ENCODE peak calls at places on chromosome 7, in nine cellular contexts. One of them, this sample, is unnamed.

GRCh38 chr7:135748770-135749169 is at the start of gene FAM180A:
- DNase-seq in stimulated activated CD4-positive, alpha-beta T cell treated with anti-CD3 and anti-CD28 coated beads, Interleukin-2, amount 100 ng/mL, for 24 hours: no peak
- DNase-seq in GM20000: no peak
- DNase-seq in BJ: peak
- DNase-seq in activated effector memory CD4-positive, alpha-beta T cell treated with Interleukin-2 at 50 U/mL for 16 hours: no peak
- DNase-seq in esophagus squamous epithelium: no peak
- DNase-seq in activated CD8-positive, alpha-beta memory T cell treated with anti-CD3 and anti-CD28 coated beads for 48 hours: no peak
- DNase-seq in EH: peak
- DNase-seq in OCI-M1: no peak
- DNase-seq in this sample: no peak

GRCh38 chr7:74505426-74506328 is 52.0 kb downstream of the GTF2IRD1 start:
- DNase-seq in stimulated activated CD4-positive, alpha-beta T cell treated with anti-CD3 and anti-CD28 coated beads, Interleukin-2, amount 100 ng/mL, for 24 hours: no peak
- DNase-seq in GM20000: no peak
- DNase-seq in BJ: no peak
- DNase-seq in activated effector memory CD4-positive, alpha-beta T cell treated with Interleukin-2 at 50 U/mL for 16 hours: no peak
- DNase-seq in esophagus squamous epithelium: no peak
- DNase-seq in activated CD8-positive, alpha-beta memory T cell treated with anti-CD3 and anti-CD28 coated beads for 48 hours: no peak
- DNase-seq in EH: no peak
- DNase-seq in OCI-M1: no peak
- DNase-seq in this sample: no peak

GRCh38 chr7:98079891-98080653 is 26.6 kb upstream of the LMTK2 start:
- DNase-seq in stimulated activated CD4-positive, alpha-beta T cell treated with anti-CD3 and anti-CD28 coated beads, Interleukin-2, amount 100 ng/mL, for 24 hours: no peak
- DNase-seq in GM20000: no peak
- DNase-seq in BJ: no peak
- DNase-seq in activated effector memory CD4-positive, alpha-beta T cell treated with Interleukin-2 at 50 U/mL for 16 hours: no peak
- DNase-seq in esophagus squamous epithelium: no peak
- DNase-seq in activated CD8-positive, alpha-beta memory T cell treated with anti-CD3 and anti-CD28 coated beads for 48 hours: no peak
- DNase-seq in EH: no peak
- DNase-seq in OCI-M1: peak
- DNase-seq in this sample: no peak

GRCh38 chr7:93029056-93029455 is 88.7 kb downstream of the SAMD9 start:
- DNase-seq in stimulated activated CD4-positive, alpha-beta T cell treated with anti-CD3 and anti-CD28 coated beads, Interleukin-2, amount 100 ng/mL, for 24 hours: no peak
- DNase-seq in GM20000: no peak
- DNase-seq in BJ: no peak
- DNase-seq in activated effector memory CD4-positive, alpha-beta T cell treated with Interleukin-2 at 50 U/mL for 16 hours: no peak
- DNase-seq in esophagus squamous epithelium: no peak
- DNase-seq in activated CD8-positive, alpha-beta memory T cell treated with anti-CD3 and anti-CD28 coated beads for 48 hours: no peak
- DNase-seq in EH: no peak
- DNase-seq in OCI-M1: no peak
- DNase-seq in this sample: peak

GRCh38 chr7:65955718-65956117 is 26.3 kb downstream of the GUSB start:
- DNase-seq in stimulated activated CD4-positive, alpha-beta T cell treated with anti-CD3 and anti-CD28 coated beads, Interleukin-2, amount 100 ng/mL, for 24 hours: no peak
- DNase-seq in GM20000: no peak
- DNase-seq in BJ: no peak
- DNase-seq in activated effector memory CD4-positive, alpha-beta T cell treated with Interleukin-2 at 50 U/mL for 16 hours: no peak
- DNase-seq in esophagus squamous epithelium: no peak
- DNase-seq in activated CD8-positive, alpha-beta memory T cell treated with anti-CD3 and anti-CD28 coated beads for 48 hours: no peak
- DNase-seq in EH: no peak
- DNase-seq in OCI-M1: no peak
- DNase-seq in this sample: no peak

GRCh38 chr7:101031082-101031481 is 11.2 kb downstream of the MUC17 start:
- DNase-seq in stimulated activated CD4-positive, alpha-beta T cell treated with anti-CD3 and anti-CD28 coated beads, Interleukin-2, amount 100 ng/mL, for 24 hours: no peak
- DNase-seq in GM20000: no peak
- DNase-seq in BJ: no peak
- DNase-seq in activated effector memory CD4-positive, alpha-beta T cell treated with Interleukin-2 at 50 U/mL for 16 hours: no peak
- DNase-seq in esophagus squamous epithelium: no peak
- DNase-seq in activated CD8-positive, alpha-beta memory T cell treated with anti-CD3 and anti-CD28 coated beads for 48 hours: no peak
- DNase-seq in EH: no peak
- DNase-seq in OCI-M1: no peak
- DNase-seq in this sample: no peak

GRCh38 chr7:73597978-73598782 is 19.8 kb upstream of the TBL2 start:
- DNase-seq in stimulated activated CD4-positive, alpha-beta T cell treated with anti-CD3 and anti-CD28 coated beads, Interleukin-2, amount 100 ng/mL, for 24 hours: no peak
- DNase-seq in GM20000: no peak
- DNase-seq in BJ: no peak
- DNase-seq in activated effector memory CD4-positive, alpha-beta T cell treated with Interleukin-2 at 50 U/mL for 16 hours: no peak
- DNase-seq in esophagus squamous epithelium: no peak
- DNase-seq in activated CD8-positive, alpha-beta memory T cell treated with anti-CD3 and anti-CD28 coated beads for 48 hours: no peak
- DNase-seq in EH: no peak
- DNase-seq in OCI-M1: no peak
- DNase-seq in this sample: no peak

GRCh38 chr7:100632951-100633717 is 8.2 kb downstream of the TFR2 start:
- DNase-seq in stimulated activated CD4-positive, alpha-beta T cell treated with anti-CD3 and anti-CD28 coated beads, Interleukin-2, amount 100 ng/mL, for 24 hours: peak
- DNase-seq in GM20000: peak
- DNase-seq in BJ: no peak
- DNase-seq in activated effector memory CD4-positive, alpha-beta T cell treated with Interleukin-2 at 50 U/mL for 16 hours: peak
- DNase-seq in esophagus squamous epithelium: no peak
- DNase-seq in activated CD8-positive, alpha-beta memory T cell treated with anti-CD3 and anti-CD28 coated beads for 48 hours: peak
- DNase-seq in EH: peak
- DNase-seq in OCI-M1: no peak
- DNase-seq in this sample: peak

GRCh38 chr7:30699706-30700495 is 17.6 kb upstream of the CRHR2 start:
- DNase-seq in stimulated activated CD4-positive, alpha-beta T cell treated with anti-CD3 and anti-CD28 coated beads, Interleukin-2, amount 100 ng/mL, for 24 hours: no peak
- DNase-seq in GM20000: no peak
- DNase-seq in BJ: no peak
- DNase-seq in activated effector memory CD4-positive, alpha-beta T cell treated with Interleukin-2 at 50 U/mL for 16 hours: no peak
- DNase-seq in esophagus squamous epithelium: no peak
- DNase-seq in activated CD8-positive, alpha-beta memory T cell treated with anti-CD3 and anti-CD28 coated beads for 48 hours: no peak
- DNase-seq in EH: no peak
- DNase-seq in OCI-M1: no peak
- DNase-seq in this sample: no peak

GRCh38 chr7:150362989-150363769 is 5.4 kb upstream of the REPIN1 start:
- DNase-seq in stimulated activated CD4-positive, alpha-beta T cell treated with anti-CD3 and anti-CD28 coated beads, Interleukin-2, amount 100 ng/mL, for 24 hours: no peak
- DNase-seq in GM20000: no peak
- DNase-seq in BJ: no peak
- DNase-seq in activated effector memory CD4-positive, alpha-beta T cell treated with Interleukin-2 at 50 U/mL for 16 hours: no peak
- DNase-seq in esophagus squamous epithelium: no peak
- DNase-seq in activated CD8-positive, alpha-beta memory T cell treated with anti-CD3 and anti-CD28 coated beads for 48 hours: no peak
- DNase-seq in EH: no peak
- DNase-seq in OCI-M1: no peak
- DNase-seq in this sample: no peak

GRCh38 chr7:80923211-80923612 is 4.4 kb upstream of the SEMA3C start:
- DNase-seq in stimulated activated CD4-positive, alpha-beta T cell treated with anti-CD3 and anti-CD28 coated beads, Interleukin-2, amount 100 ng/mL, for 24 hours: no peak
- DNase-seq in GM20000: no peak
- DNase-seq in BJ: no peak
- DNase-seq in activated effector memory CD4-positive, alpha-beta T cell treated with Interleukin-2 at 50 U/mL for 16 hours: no peak
- DNase-seq in esophagus squamous epithelium: no peak
- DNase-seq in activated CD8-positive, alpha-beta memory T cell treated with anti-CD3 and anti-CD28 coated beads for 48 hours: no peak
- DNase-seq in EH: no peak
- DNase-seq in OCI-M1: no peak
- DNase-seq in this sample: no peak

GRCh38 chr7:45978731-45979211 is 57.7 kb upstream of the IGFBP3 start:
- DNase-seq in stimulated activated CD4-positive, alpha-beta T cell treated with anti-CD3 and anti-CD28 coated beads, Interleukin-2, amount 100 ng/mL, for 24 hours: no peak
- DNase-seq in GM20000: no peak
- DNase-seq in BJ: no peak
- DNase-seq in activated effector memory CD4-positive, alpha-beta T cell treated with Interleukin-2 at 50 U/mL for 16 hours: no peak
- DNase-seq in esophagus squamous epithelium: no peak
- DNase-seq in activated CD8-positive, alpha-beta memory T cell treated with anti-CD3 and anti-CD28 coated beads for 48 hours: no peak
- DNase-seq in EH: peak
- DNase-seq in OCI-M1: no peak
- DNase-seq in this sample: no peak

GRCh38 chr7:112437038-112437437 is 13.2 kb upstream of the IFRD1 start:
- DNase-seq in stimulated activated CD4-positive, alpha-beta T cell treated with anti-CD3 and anti-CD28 coated beads, Interleukin-2, amount 100 ng/mL, for 24 hours: no peak
- DNase-seq in GM20000: no peak
- DNase-seq in BJ: no peak
- DNase-seq in activated effector memory CD4-positive, alpha-beta T cell treated with Interleukin-2 at 50 U/mL for 16 hours: no peak
- DNase-seq in esophagus squamous epithelium: no peak
- DNase-seq in activated CD8-positive, alpha-beta memory T cell treated with anti-CD3 and anti-CD28 coated beads for 48 hours: no peak
- DNase-seq in EH: peak
- DNase-seq in OCI-M1: no peak
- DNase-seq in this sample: no peak

GRCh38 chr7:155590215-155591023 is 44.1 kb upstream of the CNPY1 start:
- DNase-seq in stimulated activated CD4-positive, alpha-beta T cell treated with anti-CD3 and anti-CD28 coated beads, Interleukin-2, amount 100 ng/mL, for 24 hours: no peak
- DNase-seq in GM20000: no peak
- DNase-seq in BJ: no peak
- DNase-seq in activated effector memory CD4-positive, alpha-beta T cell treated with Interleukin-2 at 50 U/mL for 16 hours: no peak
- DNase-seq in esophagus squamous epithelium: no peak
- DNase-seq in activated CD8-positive, alpha-beta memory T cell treated with anti-CD3 and anti-CD28 coated beads for 48 hours: no peak
- DNase-seq in EH: peak
- DNase-seq in OCI-M1: peak
- DNase-seq in this sample: peak

GRCh38 chr7:93941956-93942355 is 20.4 kb downstream of the GNG11 start:
- DNase-seq in stimulated activated CD4-positive, alpha-beta T cell treated with anti-CD3 and anti-CD28 coated beads, Interleukin-2, amount 100 ng/mL, for 24 hours: no peak
- DNase-seq in GM20000: no peak
- DNase-seq in BJ: no peak
- DNase-seq in activated effector memory CD4-positive, alpha-beta T cell treated with Interleukin-2 at 50 U/mL for 16 hours: no peak
- DNase-seq in esophagus squamous epithelium: no peak
- DNase-seq in activated CD8-positive, alpha-beta memory T cell treated with anti-CD3 and anti-CD28 coated beads for 48 hours: no peak
- DNase-seq in EH: peak
- DNase-seq in OCI-M1: no peak
- DNase-seq in this sample: no peak

GRCh38 chr7:132275811-132276210 is 300.5 kb downstream of the PLXNA4 start:
- DNase-seq in stimulated activated CD4-positive, alpha-beta T cell treated with anti-CD3 and anti-CD28 coated beads, Interleukin-2, amount 100 ng/mL, for 24 hours: no peak
- DNase-seq in GM20000: no peak
- DNase-seq in BJ: no peak
- DNase-seq in activated effector memory CD4-positive, alpha-beta T cell treated with Interleukin-2 at 50 U/mL for 16 hours: no peak
- DNase-seq in esophagus squamous epithelium: no peak
- DNase-seq in activated CD8-positive, alpha-beta memory T cell treated with anti-CD3 and anti-CD28 coated beads for 48 hours: no peak
- DNase-seq in EH: no peak
- DNase-seq in OCI-M1: no peak
- DNase-seq in this sample: no peak

GRCh38 chr7:34748244-34749039 is 90.4 kb downstream of the NPSR1 start:
- DNase-seq in stimulated activated CD4-positive, alpha-beta T cell treated with anti-CD3 and anti-CD28 coated beads, Interleukin-2, amount 100 ng/mL, for 24 hours: no peak
- DNase-seq in GM20000: no peak
- DNase-seq in BJ: peak
- DNase-seq in activated effector memory CD4-positive, alpha-beta T cell treated with Interleukin-2 at 50 U/mL for 16 hours: no peak
- DNase-seq in esophagus squamous epithelium: no peak
- DNase-seq in activated CD8-positive, alpha-beta memory T cell treated with anti-CD3 and anti-CD28 coated beads for 48 hours: no peak
- DNase-seq in EH: peak
- DNase-seq in OCI-M1: no peak
- DNase-seq in this sample: peak

GRCh38 chr7:142798451-142799438 is 28.0 kb downstream of the PRSS2 start:
- DNase-seq in stimulated activated CD4-positive, alpha-beta T cell treated with anti-CD3 and anti-CD28 coated beads, Interleukin-2, amount 100 ng/mL, for 24 hours: no peak
- DNase-seq in GM20000: no peak
- DNase-seq in BJ: no peak
- DNase-seq in activated effector memory CD4-positive, alpha-beta T cell treated with Interleukin-2 at 50 U/mL for 16 hours: no peak
- DNase-seq in esophagus squamous epithelium: no peak
- DNase-seq in activated CD8-positive, alpha-beta memory T cell treated with anti-CD3 and anti-CD28 coated beads for 48 hours: no peak
- DNase-seq in EH: no peak
- DNase-seq in OCI-M1: no peak
- DNase-seq in this sample: no peak

GRCh38 chr7:55019691-55020480 is 1.1 kb downstream of the EGFR start:
- DNase-seq in stimulated activated CD4-positive, alpha-beta T cell treated with anti-CD3 and anti-CD28 coated beads, Interleukin-2, amount 100 ng/mL, for 24 hours: no peak
- DNase-seq in GM20000: peak
- DNase-seq in BJ: no peak
- DNase-seq in activated effector memory CD4-positive, alpha-beta T cell treated with Interleukin-2 at 50 U/mL for 16 hours: no peak
- DNase-seq in esophagus squamous epithelium: no peak
- DNase-seq in activated CD8-positive, alpha-beta memory T cell treated with anti-CD3 and anti-CD28 coated beads for 48 hours: no peak
- DNase-seq in EH: peak
- DNase-seq in OCI-M1: no peak
- DNase-seq in this sample: no peak

GRCh38 chr7:65809259-65809981 is 63.5 kb upstream of the VKORC1L1 start:
- DNase-seq in stimulated activated CD4-positive, alpha-beta T cell treated with anti-CD3 and anti-CD28 coated beads, Interleukin-2, amount 100 ng/mL, for 24 hours: no peak
- DNase-seq in GM20000: peak
- DNase-seq in BJ: no peak
- DNase-seq in activated effector memory CD4-positive, alpha-beta T cell treated with Interleukin-2 at 50 U/mL for 16 hours: no peak
- DNase-seq in esophagus squamous epithelium: no peak
- DNase-seq in activated CD8-positive, alpha-beta memory T cell treated with anti-CD3 and anti-CD28 coated beads for 48 hours: no peak
- DNase-seq in EH: no peak
- DNase-seq in OCI-M1: no peak
- DNase-seq in this sample: no peak

GRCh38 chr7:87628780-87629569 is 777 bp downstream of the RUNDC3B start:
- DNase-seq in stimulated activated CD4-positive, alpha-beta T cell treated with anti-CD3 and anti-CD28 coated beads, Interleukin-2, amount 100 ng/mL, for 24 hours: peak
- DNase-seq in GM20000: peak
- DNase-seq in BJ: no peak
- DNase-seq in activated effector memory CD4-positive, alpha-beta T cell treated with Interleukin-2 at 50 U/mL for 16 hours: peak
- DNase-seq in esophagus squamous epithelium: no peak
- DNase-seq in activated CD8-positive, alpha-beta memory T cell treated with anti-CD3 and anti-CD28 coated beads for 48 hours: no peak
- DNase-seq in EH: no peak
- DNase-seq in OCI-M1: no peak
- DNase-seq in this sample: peak

GRCh38 chr7:77933394-77933793 is 134.8 kb downstream of the PHTF2 start:
- DNase-seq in stimulated activated CD4-positive, alpha-beta T cell treated with anti-CD3 and anti-CD28 coated beads, Interleukin-2, amount 100 ng/mL, for 24 hours: no peak
- DNase-seq in GM20000: no peak
- DNase-seq in BJ: no peak
- DNase-seq in activated effector memory CD4-positive, alpha-beta T cell treated with Interleukin-2 at 50 U/mL for 16 hours: no peak
- DNase-seq in esophagus squamous epithelium: no peak
- DNase-seq in activated CD8-positive, alpha-beta memory T cell treated with anti-CD3 and anti-CD28 coated beads for 48 hours: no peak
- DNase-seq in EH: peak
- DNase-seq in OCI-M1: no peak
- DNase-seq in this sample: no peak

GRCh38 chr7:142880886-142881505 is 4.5 kb downstream of the TRPV6 start:
- DNase-seq in stimulated activated CD4-positive, alpha-beta T cell treated with anti-CD3 and anti-CD28 coated beads, Interleukin-2, amount 100 ng/mL, for 24 hours: peak
- DNase-seq in GM20000: peak
- DNase-seq in BJ: no peak
- DNase-seq in activated effector memory CD4-positive, alpha-beta T cell treated with Interleukin-2 at 50 U/mL for 16 hours: peak
- DNase-seq in esophagus squamous epithelium: no peak
- DNase-seq in activated CD8-positive, alpha-beta memory T cell treated with anti-CD3 and anti-CD28 coated beads for 48 hours: no peak
- DNase-seq in EH: peak
- DNase-seq in OCI-M1: peak
- DNase-seq in this sample: no peak

GRCh38 chr7:1339611-1340010 is 106.9 kb downstream of the UNCX start:
- DNase-seq in stimulated activated CD4-positive, alpha-beta T cell treated with anti-CD3 and anti-CD28 coated beads, Interleukin-2, amount 100 ng/mL, for 24 hours: no peak
- DNase-seq in GM20000: no peak
- DNase-seq in BJ: no peak
- DNase-seq in activated effector memory CD4-positive, alpha-beta T cell treated with Interleukin-2 at 50 U/mL for 16 hours: no peak
- DNase-seq in esophagus squamous epithelium: no peak
- DNase-seq in activated CD8-positive, alpha-beta memory T cell treated with anti-CD3 and anti-CD28 coated beads for 48 hours: no peak
- DNase-seq in EH: no peak
- DNase-seq in OCI-M1: no peak
- DNase-seq in this sample: no peak